ENCODE peak calls at places on chromosomes 6 and 20, in nine cellular contexts. T, F, I, R, L, U, W, K and A are unnamed samples.

GRCh38 chr6:54291146-54291545 is 17.1 kb upstream of the TINAG start:
- DNase-seq in R (no peak), L (no peak), W (no peak), T (no peak), F (no peak), U (no peak), K (no peak), I (peak), A (no peak)

GRCh38 chr20:51140671-51141070 is 117.8 kb upstream of the KCNG1 start:
- DNase-seq in T (no peak), U (no peak), K (no peak), W (no peak), L (no peak), I (no peak), F (no peak), R (no peak), A (no peak)

GRCh38 chr20:24160563-24161355 is 172.2 kb upstream of the GGTLC1 start:
- DNase-seq in U (peak), R (no peak), F (peak), T (peak), I (peak), K (no peak), W (peak), L (peak), A (no peak)

GRCh38 chr20:4227085-4227821 is 211.9 kb upstream of the RNF24 start:
- DNase-seq in R (no peak), F (no peak), K (no peak), T (no peak), L (no peak), W (no peak), U (peak), I (peak), A (no peak)

GRCh38 chr6:33777716-33778474 is 11.0 kb downstream of the LEMD2 start:
- DNase-seq in W (no peak), L (no peak), K (no peak), I (no peak), T (no peak), U (no peak), R (no peak), F (no peak), A (no peak)

GRCh38 chr20:50278377-50278683 is 87.7 kb downstream of the CEBPB start:
- DNase-seq in F (no peak), K (no peak), R (no peak), I (no peak), T (no peak), U (no peak), L (no peak), W (no peak), A (no peak)

GRCh38 chr6:39037082-39037487 is 11.5 kb upstream of the GLP1R start:
- DNase-seq in L (no peak), R (no peak), W (no peak), F (no peak), K (no peak), T (no peak), I (no peak), U (no peak), A (no peak)

GRCh38 chr20:59718071-59718470 is 113.7 kb downstream of the PHACTR3 start:
- DNase-seq in T (no peak), I (no peak), F (no peak), U (no peak), W (no peak), L (no peak), R (no peak), K (no peak), A (no peak)

GRCh38 chr6:55974688-55975087 is 99.3 kb upstream of the BMP5 start:
- DNase-seq in T (no peak), W (no peak), K (no peak), F (no peak), L (no peak), R (no peak), I (no peak), U (no peak), A (no peak)

GRCh38 chr6:93779086-93779858 is 359.9 kb upstream of the EPHA7 start:
- DNase-seq in W (no peak), U (peak), I (peak), L (peak), R (no peak), K (no peak), T (peak), F (no peak), A (no peak)

GRCh38 chr6:96907498-96907897 is 9.8 kb upstream of the NDUFAF4 start:
- DNase-seq in F (no peak), K (no peak), R (peak), T (no peak), U (no peak), W (no peak), L (no peak), I (peak), A (no peak)

GRCh38 chr20:6489361-6490154 is 277.9 kb upstream of the BMP2 start:
- DNase-seq in K (no peak), F (no peak), L (no peak), U (peak), T (no peak), W (no peak), I (no peak), R (no peak), A (no peak)

GRCh38 chr20:37914672-37915433 is 11.9 kb downstream of the VSTM2L start:
- DNase-seq in F (no peak), K (peak), T (no peak), L (no peak), W (no peak), R (no peak), I (peak), U (no peak), A (peak)

GRCh38 chr6:157789861-157790260 is 33.2 kb upstream of the SNX9 start:
- DNase-seq in R (no peak), L (no peak), I (no peak), T (no peak), F (no peak), U (no peak), K (no peak), W (no peak), A (no peak)

GRCh38 chr6:42545226-42545773 is 18.5 kb upstream of the UBR2 start:
- DNase-seq in U (no peak), F (no peak), W (no peak), T (no peak), I (no peak), R (no peak), K (no peak), L (no peak), A (no peak)

GRCh38 chr6:13877116-13877515 is 47.6 kb upstream of the RNF182 start:
- DNase-seq in U (no peak), T (no peak), K (no peak), W (no peak), F (no peak), I (peak), R (no peak), L (no peak), A (no peak)

GRCh38 chr20:48928832-48929725 is 7.6 kb downstream of the ARFGEF2 start:
- DNase-seq in T (peak), U (no peak), I (peak), L (peak), K (no peak), W (no peak), R (no peak), F (no peak), A (no peak)

GRCh38 chr20:36607586-36608387 is 2.2 kb downstream of the RAB5IF start:
- DNase-seq in I (no peak), L (no peak), U (peak), K (no peak), R (no peak), W (no peak), T (no peak), F (no peak), A (no peak)

GRCh38 chr20:11796041-11796440 is 121.7 kb upstream of the BTBD3 start:
- DNase-seq in K (no peak), I (no peak), U (no peak), F (no peak), L (no peak), T (no peak), R (no peak), W (no peak), A (no peak)

GRCh38 chr20:5481872-5482271 is 165.1 kb upstream of the PROKR2 start:
- DNase-seq in T (no peak), L (no peak), R (no peak), W (no peak), F (no peak), K (no peak), U (no peak), I (no peak), A (no peak)

GRCh38 chr6:118750143-118750542 is 98.8 kb upstream of the CEP85L start:
- DNase-seq in T (no peak), F (no peak), U (no peak), I (peak), L (no peak), W (no peak), K (no peak), R (no peak), A (no peak)

GRCh38 chr6:5208039-5208438 is 52.7 kb downstream of the LYRM4 start:
- DNase-seq in K (no peak), R (no peak), L (no peak), I (peak), W (peak), F (no peak), U (no peak), T (no peak), A (no peak)

GRCh38 chr20:21729316-21729715 is 23.9 kb downstream of the PAX1 start:
- DNase-seq in I (no peak), U (no peak), R (no peak), K (no peak), F (no peak), T (no peak), W (no peak), L (no peak), A (no peak)

DNA sequence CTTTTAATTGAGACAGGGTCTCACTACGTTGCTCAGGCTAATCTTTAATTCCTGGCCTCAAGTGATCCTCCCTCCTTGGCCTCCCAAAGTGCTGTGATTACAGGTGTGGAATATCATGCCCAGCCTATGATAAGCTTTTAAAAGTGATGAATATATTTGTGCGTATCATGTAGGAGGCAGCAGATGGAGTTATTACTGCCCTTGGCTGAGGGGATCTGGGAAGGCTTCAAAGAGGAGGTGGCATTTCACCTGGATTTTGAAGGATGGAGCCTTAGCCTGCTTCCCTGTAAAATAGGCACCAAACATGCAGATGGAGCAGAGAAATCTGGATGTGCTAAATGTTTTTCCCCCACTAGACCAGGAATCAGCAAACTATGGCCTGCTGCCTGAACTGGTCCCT is 10.1 kb downstream of the PIM1 start:
- DNase-seq in F (no peak), K (no peak), L (no peak), T (no peak), W (no peak), U (no peak), I (no peak), R (no peak), A (no peak)
- TF ChIP-seq CTCF in F (no peak), K (no peak), L (no peak), T (no peak), W (no peak), U (no peak), I (no peak), R (no peak), A (no peak)

GRCh38 chr20:53493201-53493908 is 100.3 kb downstream of the ZNF217 start:
- DNase-seq in I (no peak), U (no peak), T (no peak), W (no peak), F (no peak), R (no peak), K (no peak), L (no peak), A (no peak)
- TF ChIP-seq CTCF in I (no peak), U (no peak), T (peak), W (peak), F (no peak), R (no peak), K (no peak), L (no peak), A (no peak)

GRCh38 chr6:37033819-37034790 is 28.6 kb downstream of the FGD2 start:
- DNase-seq in W (no peak), U (no peak), K (no peak), R (no peak), T (no peak), L (no peak), F (no peak), I (no peak), A (no peak)

GRCh38 chr6:37039958-37040357 is 34.5 kb downstream of the FGD2 start:
- DNase-seq in R (no peak), K (no peak), W (no peak), U (no peak), T (no peak), L (no peak), I (no peak), F (no peak), A (no peak)

GRCh38 chr6:37038297-37039198 is 33.1 kb downstream of the FGD2 start:
- DNase-seq in F (peak), I (peak), L (peak), U (peak), W (peak), T (peak), R (no peak), K (no peak), A (no peak)

GRCh38 chr6:37033255-37033654 is 27.8 kb downstream of the FGD2 start:
- DNase-seq in U (no peak), R (peak), I (no peak), T (no peak), W (no peak), K (no peak), F (no peak), L (no peak), A (no peak)

DNA sequence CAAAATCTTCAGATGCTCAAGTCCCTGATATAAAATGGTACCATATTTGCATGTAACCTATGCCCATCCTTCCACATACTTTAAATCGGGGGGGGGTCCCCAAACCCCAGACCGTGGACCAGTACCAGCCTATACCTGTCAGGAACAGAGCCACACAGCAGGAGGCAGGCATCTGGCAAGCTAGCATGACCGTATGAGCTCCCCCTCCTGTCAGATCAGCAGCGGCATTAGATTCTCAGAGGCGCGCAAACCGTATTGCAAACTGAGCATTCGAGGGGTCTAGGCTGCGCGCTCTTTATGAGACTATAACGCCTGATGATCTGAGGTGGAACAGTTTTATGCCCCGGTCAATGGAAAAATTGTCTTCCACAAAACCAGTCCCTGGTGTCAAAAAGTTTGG is 30.7 kb downstream of the FGD2 start:
- DNase-seq in T (no peak), F (no peak), R (no peak), I (no peak), L (no peak), K (no peak), U (no peak), W (no peak), A (no peak)
- TF ChIP-seq CTCF in T (no peak), F (no peak), R (no peak), I (no peak), L (no peak), K (no peak), U (no peak), W (no peak), A (no peak)

GRCh38 chr6:22236626-22237414 is 60.0 kb downstream of the PRL start:
- DNase-seq in W (no peak), K (no peak), T (no peak), F (no peak), U (peak), R (no peak), I (peak), L (no peak), A (no peak)
- TF ChIP-seq CTCF in W (no peak), K (no peak), T (no peak), F (no peak), U (no peak), R (no peak), I (no peak), L (no peak), A (no peak)

GRCh38 chr20:41340327-41341055 is at the start of gene LPIN3:
- DNase-seq in L (peak), T (peak), K (peak), I (peak), R (peak), U (peak), F (peak), W (peak), A (peak)
- TF ChIP-seq CTCF in L (peak), T (peak), K (peak), I (no peak), R (no peak), U (no peak), F (no peak), W (peak), A (peak)